ENCODE peak calls at places on chromosomes 7 and 10, in four cellular contexts. J is T1000, E is germinal center, L is left ventricle myocardium inferior. T is an unnamed sample.

GRCh38 chr7:74479961-74480829 is 26.5 kb downstream of the GTF2IRD1 start:
- DNase-seq in J (no peak), E (no peak), L (peak), T (peak)

GRCh38 chr7:84722734-84723133 is 464.1 kb downstream of the SEMA3D start:
- DNase-seq in J (no peak), E (no peak), L (no peak), T (no peak)

GRCh38 chr7:36962367-36962766 is 238.1 kb upstream of the AOAH start:
- DNase-seq in J (no peak), E (no peak), L (no peak), T (no peak)

GRCh38 chr7:93231264-93231663 is 902 bp upstream of the VPS50 start:
- DNase-seq in J (no peak), E (no peak), L (no peak), T (no peak)

GRCh38 chr10:71344154-71344915 is 25.3 kb downstream of the SLC29A3 start:
- DNase-seq in J (no peak), E (no peak), L (no peak), T (no peak)

GRCh38 chr7:42315096-42315495 is 78.1 kb upstream of the GLI3 start:
- DNase-seq in J (no peak), E (no peak), L (no peak), T (no peak)

GRCh38 chr7:155860840-155861479 is 48.7 kb upstream of the SHH start:
- DNase-seq in J (peak), E (no peak), L (no peak), T (no peak)

GRCh38 chr7:113172726-113173125 is 54.4 kb upstream of the SMIM30 start:
- DNase-seq in J (no peak), E (no peak), L (no peak), T (no peak)

GRCh38 chr10:31645786-31646185 is 282.8 kb downstream of the ARHGAP12 start:
- DNase-seq in J (no peak), E (no peak), L (no peak), T (no peak)

GRCh38 chr10:5570007-5570655 is 45.4 kb downstream of the CALML3 start:
- DNase-seq in J (no peak), E (no peak), L (peak), T (no peak)

GRCh38 chr7:101935521-101936141 is 118.2 kb downstream of the CUX1 start:
- DNase-seq in J (no peak), E (no peak), L (peak), T (no peak)

GRCh38 chr10:7817984-7818294 is 366 bp upstream of the TAF3 start:
- DNase-seq in J (no peak), E (no peak), L (no peak), T (no peak)

GRCh38 chr7:64045301-64046040 is at the start of gene ZNF727:
- DNase-seq in J (peak), E (no peak), L (peak), T (no peak)

GRCh38 chr10:31698169-31698890 is 230.3 kb downstream of the ARHGAP12 start:
- DNase-seq in J (no peak), E (no peak), L (peak), T (peak)

GRCh38 chr10:75770634-75771081 is 339.2 kb downstream of the LRMDA start:
- DNase-seq in J (no peak), E (no peak), L (peak), T (no peak)

GRCh38 chr7:68408873-68409272 is 1189.4 kb upstream of the AUTS2 start:
- DNase-seq in J (no peak), E (no peak), L (no peak), T (no peak)

GRCh38 chr10:97869091-97870042 is 19.7 kb downstream of the GOLGA7B start:
- DNase-seq in J (peak), E (peak), L (peak), T (peak)

GRCh38 chr7:2445047-2445446 is 31.2 kb downstream of the GRIFIN start:
- DNase-seq in J (no peak), E (no peak), L (no peak), T (no peak)

GRCh38 chr7:44309271-44310091 is 15.9 kb downstream of the CAMK2B start:
- DNase-seq in J (no peak), E (peak), L (peak), T (no peak)

GRCh38 chr7:117085769-117086463 is 132.6 kb downstream of the ST7 start:
- DNase-seq in J (no peak), E (no peak), L (no peak), T (no peak)

GRCh38 chr7:16982640-16983103 is 100.9 kb upstream of the AGR3 start:
- DNase-seq in J (peak), E (peak), L (no peak), T (peak)

GRCh38 chr7:73727963-73728362 is 8.5 kb upstream of the STX1A start:
- DNase-seq in J (no peak), E (no peak), L (no peak), T (no peak)

GRCh38 chr7:38773430-38773829 is 135.6 kb downstream of the VPS41 start:
- DNase-seq in J (no peak), E (no peak), L (no peak), T (no peak)

GRCh38 chr7:20329389-20330175 is 1.1 kb upstream of the ITGB8 start:
- DNase-seq in J (no peak), E (peak), L (peak), T (peak)

GRCh38 chr10:127300868-127301321 is 104.5 kb upstream of the INSYN2A start:
- DNase-seq in J (no peak), E (no peak), L (no peak), T (no peak)

GRCh38 chr10:6924166-6924565 is 344.1 kb upstream of the PRKCQ start:
- DNase-seq in J (no peak), E (no peak), L (no peak), T (peak)

T was measured in NCI-H460.